ENCODE peak calls at places on chromosomes 13 and 19, in four cellular contexts. V is ascending aorta, W is left ventricle myocardium inferior, T is transverse colon. R is an unnamed sample.

GRCh38 chr13:20728579-20729300 is 25.2 kb downstream of the IL17D start:
- DNase-seq in V (no peak), W (no peak), T (no peak), R (no peak)

GRCh38 chr13:106089251-106089940 is 446.1 kb downstream of the EFNB2 start:
- DNase-seq in V (no peak), W (no peak), T (no peak), R (no peak)

GRCh38 chr19:19329199-19329598 is 8.6 kb downstream of the MAU2 start:
- DNase-seq in V (no peak), W (no peak), T (no peak), R (no peak)

GRCh38 chr19:28706693-28707092 is 506.3 kb downstream of the UQCRFS1 start:
- DNase-seq in V (no peak), W (no peak), T (no peak), R (no peak)

GRCh38 chr19:53977991-53978731 is 13.3 kb upstream of the CACNG6 start:
- DNase-seq in V (no peak), W (peak), T (no peak), R (no peak)

GRCh38 chr19:3110126-3110825 is 16.1 kb downstream of the GNA11 start:
- DNase-seq in V (no peak), W (no peak), T (no peak), R (no peak)

GRCh38 chr13:102597029-102598015 is 536 bp downstream of the TPP2 start:
- DNase-seq in V (no peak), W (peak), T (peak), R (no peak)

GRCh38 chr19:39709026-39709872 is 5.0 kb downstream of the LGALS14 start:
- DNase-seq in V (no peak), W (no peak), T (no peak), R (no peak)

GRCh38 chr13:26254583-26255102 is 714 bp downstream of the CDK8 start:
- DNase-seq in V (peak), W (peak), T (peak), R (no peak)

GRCh38 chr13:79126706-79127105 is 279.3 kb downstream of the RBM26 start:
- DNase-seq in V (no peak), W (no peak), T (no peak), R (no peak)

GRCh38 chr19:14410775-14411134 is 8.4 kb downstream of the DDX39A start:
- DNase-seq in V (no peak), W (no peak), T (no peak), R (no peak)

GRCh38 chr19:53308339-53308811 is 25.2 kb upstream of the ZNF845 start:
- DNase-seq in V (no peak), W (peak), T (no peak), R (no peak)

GRCh38 chr19:18051887-18052286 is 34.8 kb downstream of the IL12RB1 start:
- DNase-seq in V (no peak), W (peak), T (no peak), R (no peak)

GRCh38 chr19:33096005-33096404 is 15.0 kb downstream of the GPATCH1 start:
- DNase-seq in V (no peak), W (no peak), T (no peak), R (no peak)

GRCh38 chr13:105464249-105464648 is 1071.2 kb downstream of the EFNB2 start:
- DNase-seq in V (no peak), W (no peak), T (no peak), R (no peak)

GRCh38 chr13:20206065-20206725 is 13.5 kb upstream of the GJB2 start:
- DNase-seq in V (no peak), W (no peak), T (no peak), R (no peak)

GRCh38 chr13:59374720-59375119 is 789.0 kb downstream of the DIAPH3 start:
- DNase-seq in V (no peak), W (no peak), T (no peak), R (no peak)

GRCh38 chr13:30504081-30504480 is 38.3 kb upstream of the HMGB1 start:
- DNase-seq in V (no peak), W (no peak), T (no peak), R (no peak)

GRCh38 chr19:1366899-1367870 is 16.5 kb upstream of the NDUFS7 start:
- DNase-seq in V (no peak), W (no peak), T (no peak), R (no peak)

GRCh38 chr13:76879211-76879875 is 6.9 kb downstream of the KCTD12 start:
- DNase-seq in V (peak), W (peak), T (peak), R (peak)

GRCh38 chr19:48714759-48715261 is 4.7 kb downstream of the MAMSTR start:
- DNase-seq in V (no peak), W (no peak), T (peak), R (no peak)

GRCh38 chr19:3405261-3405653 is 38.9 kb downstream of the NFIC start:
- DNase-seq in V (no peak), W (no peak), T (no peak), R (no peak)

GRCh38 chr13:105587786-105588185 is 947.7 kb downstream of the EFNB2 start:
- DNase-seq in V (no peak), W (no peak), T (no peak), R (no peak)

GRCh38 chr13:105410602-105411001 is 1124.9 kb downstream of the EFNB2 start:
- DNase-seq in V (no peak), W (peak), T (peak), R (peak)

GRCh38 chr19:46192990-46193650 is 36.4 kb upstream of the IGFL1 start:
- DNase-seq in V (no peak), W (no peak), T (no peak), R (no peak)

GRCh38 chr13:51862965-51863364 is 1.2 kb downstream of the CCDC70 start:
- DNase-seq in V (no peak), W (no peak), T (no peak), R (no peak)

GRCh38 chr19:41405776-41406175 is 8.2 kb downstream of the BCKDHA start:
- DNase-seq in V (no peak), W (peak), T (no peak), R (no peak)

GRCh38 chr19:12757544-12758274 is 6.1 kb downstream of the BEST2 start:
- DNase-seq in V (no peak), W (peak), T (peak), R (no peak)

GRCh38 chr19:56837492-56837891 is 3.0 kb downstream of the PEG3 start:
- DNase-seq in V (peak), W (peak), T (peak), R (no peak)
- TF ChIP-seq CTCF in V (peak), W (peak), T (no peak), R (peak)

DNA sequence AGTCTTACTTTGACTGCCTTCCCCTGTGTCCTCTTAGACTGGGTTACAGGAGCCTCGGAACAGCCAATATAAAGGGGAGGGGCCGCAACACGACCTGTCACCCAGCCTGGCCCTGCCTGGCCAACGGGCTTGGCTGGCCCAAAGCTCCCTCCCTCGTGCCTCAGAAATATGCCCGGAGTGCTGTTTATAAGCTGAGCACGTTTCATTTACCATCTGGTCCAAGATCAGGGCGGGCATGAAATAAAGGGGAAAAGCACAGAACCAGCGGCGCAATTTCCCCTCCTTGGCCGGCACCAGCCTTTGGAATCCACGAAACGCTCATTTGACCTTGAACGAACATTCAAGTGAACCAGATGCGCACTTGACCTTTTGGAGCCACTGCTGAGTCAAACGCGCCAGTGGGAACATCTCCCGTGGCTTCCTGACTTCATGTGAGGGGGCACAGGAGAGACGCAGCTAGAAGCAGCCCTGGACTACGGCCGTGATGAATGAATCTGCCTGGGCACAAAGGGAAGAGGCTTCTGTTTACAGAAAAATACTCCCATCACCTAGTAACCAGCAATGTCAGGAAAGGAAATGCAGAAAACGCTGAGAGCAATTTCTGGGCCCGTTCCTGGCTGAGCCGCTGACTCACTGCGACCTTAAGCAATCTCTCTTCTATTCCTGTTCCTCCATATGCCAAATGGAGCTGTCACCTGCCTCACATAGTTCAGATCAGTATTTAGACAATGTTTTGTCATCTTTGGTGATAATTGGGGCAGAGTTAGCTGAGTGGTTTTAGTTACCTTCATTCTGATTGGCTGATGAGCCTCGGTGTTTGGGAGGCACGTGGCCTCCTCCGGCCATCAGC is 53.3 kb downstream of the RFX2 start:
- DNase-seq in V (peak), W (peak), T (peak), R (peak)
- H3K4me3 ChIP-seq in V (peak), W (peak), T (no peak), R (no peak)

GRCh38 chr19:55279773-55280643 is at the start of gene HSPBP1:
- DNase-seq in V (peak), W (peak), T (peak), R (peak)
- TF ChIP-seq CTCF in V (no peak), W (no peak), T (no peak), R (no peak)

DNA sequence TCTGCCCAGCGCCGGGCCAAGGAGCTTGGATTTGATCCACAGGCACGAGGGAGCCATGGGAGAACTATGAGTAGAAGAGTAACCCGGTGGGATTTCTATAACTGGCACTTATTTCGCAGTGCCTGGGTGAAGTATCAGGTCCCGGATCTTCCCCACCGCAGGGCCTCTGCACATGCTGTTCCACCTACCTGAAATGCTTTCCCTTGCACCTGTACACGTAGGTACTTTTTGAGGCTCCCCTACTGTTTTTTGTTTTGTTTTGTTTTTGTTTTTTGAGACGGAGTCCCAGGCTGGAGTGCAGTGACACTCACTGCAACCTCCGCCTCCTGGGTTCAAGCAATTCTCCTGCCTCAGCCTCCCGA is 402 bp upstream of the KANK3 start:
- DNase-seq in V (no peak), W (no peak), T (no peak), R (no peak)
- H3K4me3 ChIP-seq in V (peak), W (peak), T (no peak), R (no peak)

GRCh38 chr13:101115762-101116161 is 300.5 kb downstream of the NALCN start:
- DNase-seq in V (no peak), W (no peak), T (no peak), R (no peak)
- TF ChIP-seq CTCF in V (no peak), W (no peak), T (no peak), R (no peak)

GRCh38 chr19:8449830-8450229 is 5.1 kb downstream of the HNRNPM start:
- DNase-seq in V (no peak), W (no peak), T (no peak), R (no peak)
- H3K4me3 ChIP-seq in V (no peak), W (no peak), T (no peak), R (no peak)

GRCh38 chr13:32586022-32586900 is at the start of gene PDS5B:
- DNase-seq in V (peak), W (peak), T (peak), R (peak)

GRCh38 chr13:32582991-32583390 is 3.3 kb upstream of the PDS5B start:
- DNase-seq in V (no peak), W (no peak), T (no peak), R (no peak)

GRCh38 chr13:32585625-32586021 is 629 bp upstream of the PDS5B start:
- DNase-seq in V (no peak), W (no peak), T (no peak), R (no peak)

GRCh38 chr13:32587774-32588165 is 1.5 kb downstream of the PDS5B start:
- DNase-seq in V (no peak), W (no peak), T (no peak), R (no peak)

GRCh38 chr13:32587014-32587773 is 942 bp downstream of the PDS5B start:
- DNase-seq in V (no peak), W (peak), T (peak), R (no peak)
- TF ChIP-seq CTCF in V (no peak), W (no peak), T (no peak), R (no peak)

GRCh38 chr13:98273824-98274786 is 97.0 kb upstream of the RNF113B start:
- DNase-seq in V (no peak), W (no peak), T (no peak), R (no peak)
- H3K4me3 ChIP-seq in V (no peak), W (no peak), T (no peak), R (no peak)

DNA sequence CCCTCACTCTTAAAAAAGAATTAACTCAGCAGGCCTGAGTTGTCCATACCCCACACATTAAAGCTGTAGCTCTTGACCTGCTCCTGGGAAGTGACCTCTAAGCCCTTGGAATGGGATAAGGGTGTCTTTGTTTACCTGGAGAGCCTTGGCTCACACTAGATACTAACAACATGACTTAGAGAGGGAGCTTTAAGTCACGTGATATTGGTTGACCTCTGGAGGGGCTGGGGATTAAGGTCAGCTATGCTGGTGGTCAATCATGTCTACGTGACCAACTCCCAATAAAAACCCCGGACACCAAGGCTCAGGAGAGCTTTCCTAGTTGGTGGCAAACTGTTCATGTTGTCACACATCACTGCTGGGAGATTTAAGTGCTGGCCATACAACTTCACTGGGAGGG is 2.9 kb downstream of the NWD1 start:
- DNase-seq in V (no peak), W (no peak), T (no peak), R (no peak)
- TF ChIP-seq CTCF in V (no peak), W (no peak), T (no peak), R (no peak)

DNA sequence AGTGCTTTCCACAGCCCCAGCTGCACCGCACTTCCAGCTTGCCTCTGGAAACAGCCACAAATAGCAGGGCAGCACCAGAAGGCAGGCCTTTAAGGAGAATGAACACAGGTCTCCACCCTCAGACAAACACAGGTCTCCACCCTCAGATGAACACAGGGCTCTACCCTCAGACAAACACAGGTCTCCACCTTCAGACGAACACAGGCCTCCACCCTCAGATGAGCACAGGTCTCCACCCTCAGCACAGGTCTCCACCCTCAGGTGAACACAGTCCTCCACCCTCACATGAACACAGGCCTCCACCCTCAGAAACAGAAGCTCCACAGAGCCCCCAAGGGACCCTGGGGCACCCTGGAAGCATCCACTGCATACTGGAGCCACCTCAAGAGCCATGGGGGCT is 51.8 kb downstream of the C1QTNF9 start:
- DNase-seq in V (no peak), W (no peak), T (peak), R (no peak)
- H3K4me3 ChIP-seq in V (no peak), W (no peak), T (no peak), R (no peak)